ENCODE peak calls at places on chromosomes 13 and 19, in seven cellular contexts. A, U, P, Q, R, S and L are unnamed samples.

GRCh38 chr19:51501594-51502263 is at the start of gene SIGLEC12:
- DNase-seq in S (no peak), A (no peak), U (no peak), R (no peak), P (no peak), Q (no peak), L (no peak)

GRCh38 chr19:3982701-3983541 is 2.3 kb downstream of the EEF2 start:
- DNase-seq in P (peak), A (no peak), Q (peak), R (no peak), U (no peak), S (no peak), L (no peak)

GRCh38 chr13:110915874-110916670 is 1.2 kb upstream of the ANKRD10 start:
- DNase-seq in S (no peak), Q (peak), R (peak), U (no peak), A (no peak), P (peak), L (peak)

GRCh38 chr19:53092723-53093122 is 10.5 kb downstream of the ZNF160 start:
- DNase-seq in S (no peak), Q (no peak), U (no peak), R (no peak), P (no peak), A (no peak), L (no peak)

GRCh38 chr19:862529-863304 is 3.3 kb downstream of the CFD start:
- DNase-seq in P (peak), R (no peak), U (no peak), S (no peak), A (no peak), Q (no peak), L (no peak)

GRCh38 chr13:48029859-48030258 is 7.7 kb upstream of the NUDT15 start:
- DNase-seq in S (no peak), A (no peak), U (no peak), P (no peak), Q (no peak), R (no peak), L (no peak)

GRCh38 chr19:39131255-39131755 is 5.7 kb downstream of the PAK4 start:
- DNase-seq in S (no peak), R (no peak), U (no peak), Q (no peak), A (no peak), P (peak), L (no peak)

GRCh38 chr13:35917252-35917941 is 213.8 kb downstream of the DCLK1 start:
- DNase-seq in R (no peak), U (no peak), Q (no peak), S (no peak), P (no peak), A (no peak), L (no peak)

GRCh38 chr13:30305456-30305855 is 1.9 kb downstream of the KATNAL1 start:
- DNase-seq in S (no peak), R (no peak), P (no peak), U (no peak), A (no peak), Q (no peak), L (no peak)

GRCh38 chr19:33780746-33781145 is 15.9 kb upstream of the KCTD15 start:
- DNase-seq in U (no peak), S (no peak), P (peak), A (no peak), Q (no peak), R (no peak), L (no peak)

GRCh38 chr13:44259045-44260042 is 114.3 kb upstream of the SERP2 start:
- DNase-seq in U (no peak), S (no peak), Q (peak), R (no peak), A (no peak), P (peak), L (peak)